ENCODE peak calls at places on chromosomes 16 and 17, in four cellular contexts. G is heart left ventricle, F is heart right ventricle, V is kidney. Z is an unnamed sample.

GRCh38 chr17:2893422-2893914 is 97.2 kb downstream of the RAP1GAP2 start:
- DNase-seq in V (peak; percentile 84), F (no peak), G (no peak), Z (no peak)

GRCh38 chr16:67528222-67528869 is at the start of gene RIPOR1:
- DNase-seq in V (peak; percentile 89), F (peak; percentile 74), G (peak; percentile 86), Z (no peak)

GRCh38 chr16:80507538-80507937 is 33.3 kb upstream of the DYNLRB2 start:
- DNase-seq in V (peak; percentile 86), G (peak; percentile 58), F (peak; percentile 56), Z (no peak)

GRCh38 chr16:66052745-66053144 is 313.7 kb upstream of the CDH5 start:
- DNase-seq in F (no peak), G (no peak), V (no peak), Z (no peak)

GRCh38 chr16:66639091-66639885 is 34.8 kb downstream of the CMTM3 start:
- DNase-seq in V (no peak), G (no peak), F (no peak), Z (no peak)

GRCh38 chr17:81035389-81036127 is 607 bp downstream of the BAIAP2 start:
- DNase-seq in G (peak; percentile 37), F (no peak), V (peak; percentile 80), Z (no peak)

GRCh38 chr17:79778504-79779087 is 648 bp downstream of the CBX2 start:
- DNase-seq in G (no peak), V (peak; percentile 83), F (no peak), Z (no peak)

GRCh38 chr16:71781741-71782140 is 26.9 kb downstream of the AP1G1 start:
- DNase-seq in G (no peak), V (no peak), F (no peak), Z (peak; percentile 6)

GRCh38 chr17:79830763-79831366 is 8.4 kb downstream of the CBX4 start:
- DNase-seq in V (no peak), F (no peak), G (no peak), Z (no peak)

GRCh38 chr16:62077998-62078397 is 41.8 kb upstream of the CDH8 start:
- DNase-seq in G (no peak), V (no peak), F (no peak), Z (peak; percentile 5)

GRCh38 chr16:2785101-2785991 is 2.0 kb downstream of the PRSS33 start:
- DNase-seq in V (no peak), G (peak; percentile 21), F (no peak), Z (no peak)

GRCh38 chr17:39178516-39178915 is 12.6 kb upstream of the ARL5C start:
- DNase-seq in G (no peak), F (no peak), V (no peak), Z (peak; percentile 40)

GRCh38 chr17:14211246-14211645 is 25.4 kb downstream of the CDRT15 start:
- DNase-seq in F (no peak), G (no peak), V (no peak), Z (no peak)

GRCh38 chr16:88747588-88748301 is 37.3 kb downstream of the PIEZO1 start:
- DNase-seq in V (no peak), G (no peak), F (no peak), Z (no peak)

GRCh38 chr17:61235001-61235820 is 164.4 kb upstream of the TBX2 start:
- DNase-seq in F (no peak), G (no peak), V (no peak), Z (no peak)

GRCh38 chr17:80455784-80456183 is 20.6 kb downstream of the NPTX1 start:
- DNase-seq in G (no peak), F (no peak), V (no peak), Z (no peak)

GRCh38 chr16:3687792-3688191 is 29.5 kb downstream of the TRAP1 start:
- DNase-seq in G (no peak), F (no peak), V (peak; percentile 9), Z (no peak)

GRCh38 chr16:65038125-65038524 is 83.7 kb downstream of the CDH11 start:
- DNase-seq in V (no peak), F (no peak), G (no peak), Z (no peak)

GRCh38 chr16:87206646-87207451 is 110.3 kb downstream of the C16orf95 start:
- DNase-seq in G (no peak), V (no peak), F (no peak), Z (peak; percentile 35)

GRCh38 chr16:27520982-27521673 is 28.6 kb downstream of the GTF3C1 start:
- DNase-seq in G (peak; percentile 91), F (peak; percentile 88), V (no peak), Z (peak; percentile 40)

GRCh38 chr16:21222495-21223337 is 10.8 kb upstream of the ANKS4B start:
- DNase-seq in V (no peak), F (no peak), G (no peak), Z (no peak)

GRCh38 chr17:40559954-40560591 is 5.2 kb downstream of the CCR7 start:
- DNase-seq in F (peak; percentile 92), G (peak; percentile 87), V (peak; percentile 94), Z (peak; percentile 91)
- TF ChIP-seq CTCF in F (peak; percentile 97), G (peak; percentile 99), V (peak; percentile 99), Z (peak; percentile 98)

GRCh38 chr16:53519417-53520091 is 16.5 kb upstream of the AKTIP start:
- DNase-seq in G (no peak), V (no peak), F (no peak), Z (no peak)
- H3K4me3 ChIP-seq in G (no peak overlapping the region), V (no peak overlapping the region), F (no peak overlapping the region), Z (no peak overlapping the region)

GRCh38 chr16:15573274-15573895 is 69.6 kb downstream of the MARF1 start:
- DNase-seq in V (no peak), F (no peak), G (no peak), Z (no peak)

GRCh38 chr16:15576960-15577958 is 65.7 kb downstream of the MARF1 start:
- DNase-seq in G (no peak), F (no peak), V (no peak), Z (no peak)

GRCh38 chr16:15572329-15573001 is 70.5 kb downstream of the MARF1 start:
- DNase-seq in F (no peak), V (no peak), G (no peak), Z (no peak)

GRCh38 chr16:15574614-15574948 is 68.4 kb downstream of the MARF1 start:
- DNase-seq in V (no peak), F (no peak), G (no peak), Z (no peak)

DNA sequence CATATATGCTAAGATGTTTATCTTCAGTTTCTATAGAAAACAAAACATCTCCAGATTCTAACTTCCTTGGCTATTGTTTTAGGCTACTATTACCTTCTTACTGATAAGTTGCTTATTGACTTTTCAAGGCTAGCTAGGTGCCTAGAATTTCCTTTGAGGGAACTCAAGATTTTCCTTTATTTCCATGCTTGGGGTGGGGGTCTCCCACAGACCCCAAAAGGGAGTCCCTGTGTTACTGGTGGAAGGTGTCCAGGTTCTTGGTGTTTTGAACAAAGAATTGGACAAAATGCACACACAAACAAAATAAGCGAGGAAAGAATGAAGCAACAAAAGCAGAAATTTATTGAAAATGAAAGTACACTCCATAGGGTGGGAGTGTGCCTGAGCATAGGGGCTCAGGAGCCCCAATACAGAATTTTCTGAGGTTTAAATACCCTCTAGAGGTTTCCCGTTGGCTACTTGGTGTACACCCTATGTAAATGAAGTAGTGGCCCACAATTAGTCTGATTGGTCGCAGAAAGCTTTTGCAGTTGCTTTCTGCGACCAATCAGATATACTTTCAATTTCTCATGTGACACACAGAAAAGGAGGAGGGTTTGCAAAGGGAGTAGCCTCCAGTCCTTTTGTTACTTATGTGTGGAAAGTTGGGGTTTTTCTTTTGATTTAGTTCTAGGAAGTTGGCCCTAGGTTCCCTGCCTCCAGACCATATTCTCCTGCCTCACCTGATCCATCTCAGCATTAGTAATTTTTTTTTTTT is 67.5 kb downstream of the MARF1 start:
- DNase-seq in G (no peak), F (no peak), V (no peak), Z (no peak)
- H3K27ac ChIP-seq in G (no peak overlapping the region), F (no peak overlapping the region), V (no peak overlapping the region), Z (no peak overlapping the region)

DNA sequence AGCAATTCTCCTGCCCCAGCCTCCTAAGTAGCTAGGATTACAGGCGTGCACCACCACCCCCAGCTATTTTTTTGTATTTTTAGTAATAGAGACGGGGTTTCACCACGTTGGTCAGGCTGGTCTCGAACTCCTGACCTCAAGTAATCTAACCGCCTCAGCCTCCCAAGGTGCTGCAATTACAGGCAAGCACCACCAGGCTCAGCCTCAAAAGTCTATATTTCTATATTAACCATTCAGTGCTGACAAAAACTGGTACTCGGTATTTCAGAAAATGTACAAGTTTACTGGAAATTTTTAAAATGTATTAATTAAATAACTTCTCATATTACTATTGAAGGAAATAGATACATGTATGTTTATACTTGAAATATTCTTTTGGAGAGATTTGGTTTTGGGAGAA is 1.4 kb upstream of the HEXD start:
- DNase-seq in F (no peak), V (no peak), G (no peak), Z (no peak)
- TF ChIP-seq CTCF in F (no peak), V (no peak), G (no peak), Z (peak; percentile 40)

GRCh38 chr17:77836557-77837041 is 121.9 kb upstream of the TNRC6C start:
- DNase-seq in V (no peak), F (no peak), G (no peak), Z (no peak)
- H3K4me3 ChIP-seq in V (no peak overlapping the region), F (no peak overlapping the region), G (no peak overlapping the region), Z (no peak overlapping the region)

GRCh38 chr17:76597156-76598003 is 11.7 kb upstream of the ST6GALNAC2 start:
- DNase-seq in V (no peak), G (no peak), F (no peak), Z (no peak)
- H3K27ac ChIP-seq in V (no peak overlapping the region), G (no peak overlapping the region), F (no peak overlapping the region), Z (no peak overlapping the region)

DNA sequence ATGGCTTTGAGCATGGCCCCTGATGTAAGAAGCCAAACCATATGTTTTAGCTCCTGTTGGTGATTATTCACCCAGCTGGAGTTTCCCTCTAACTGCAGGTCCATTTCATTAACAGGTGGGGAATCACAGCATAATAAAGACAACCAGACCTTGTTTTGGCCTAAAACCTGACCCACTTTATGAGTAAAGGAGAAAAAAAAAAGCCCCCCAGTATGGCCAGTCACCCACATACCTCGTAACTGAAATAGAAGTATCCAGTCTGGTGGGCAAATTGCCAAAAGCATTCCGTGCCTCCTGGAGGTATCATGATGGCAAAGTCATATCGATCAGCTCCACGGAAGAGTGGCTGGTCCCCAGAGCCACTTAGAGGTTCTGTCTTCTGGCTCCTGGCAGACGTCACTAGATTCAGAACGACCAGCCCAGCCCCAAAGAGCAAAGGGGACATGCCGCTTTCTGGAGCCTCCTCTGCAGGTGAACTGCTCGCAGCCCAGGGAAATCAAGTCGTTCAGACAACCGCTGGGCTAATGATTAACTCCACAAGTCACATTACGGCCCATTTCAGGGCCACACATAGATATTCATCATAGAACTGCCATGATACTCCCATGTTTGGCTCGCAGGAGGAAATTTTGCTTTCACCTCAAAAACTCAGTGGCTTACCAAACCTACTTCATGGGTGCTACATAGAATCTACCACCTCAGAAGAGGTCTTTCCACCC is at the start of gene TMED6:
- DNase-seq in G (no peak), F (no peak), V (no peak), Z (no peak)
- TF ChIP-seq CTCF in G (no peak), F (no peak), V (no peak), Z (no peak)

GRCh38 chr17:45022288-45022648 is 29.2 kb downstream of the DCAKD start:
- DNase-seq in G (no peak), F (no peak), V (no peak), Z (no peak)
- H3K4me3 ChIP-seq in G (no peak overlapping the region), F (peak overlapping the region; percentile 61), V (no peak overlapping the region), Z (no peak overlapping the region)

DNA sequence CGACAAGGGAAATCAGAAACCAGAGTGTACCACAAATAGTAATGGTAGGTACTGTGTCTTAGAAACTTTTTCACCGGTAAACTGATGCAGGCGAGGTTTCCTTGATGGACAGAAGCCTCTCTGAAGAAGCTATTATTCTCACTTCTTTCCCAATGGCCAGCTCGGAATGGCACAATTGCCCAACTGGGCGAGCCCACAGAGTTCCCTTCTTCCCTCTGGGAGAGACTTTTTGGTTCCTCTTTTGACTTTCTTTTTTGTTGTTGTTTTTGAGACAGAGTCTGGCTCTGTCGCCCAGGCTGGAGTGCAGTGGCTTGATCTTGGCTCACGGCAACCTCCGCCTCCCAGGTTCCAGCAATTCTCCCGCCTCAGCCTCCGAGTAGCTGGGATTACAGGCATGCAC is 16.9 kb downstream of the SLC43A2 start:
- DNase-seq in G (no peak), V (no peak), F (no peak), Z (no peak)
- H3K27ac ChIP-seq in G (peak overlapping the region; percentile 70), V (no peak overlapping the region), F (no peak overlapping the region), Z (no peak overlapping the region)